ENCODE peak calls at places on chromosomes 12 and 14, in ten cellular contexts. One of them, this sample, is unnamed.

GRCh38 chr14:76918176-76918750 is 92.1 kb downstream of the LRRC74A start:
- DNase-seq in left ventricle myocardium inferior: peak
- DNase-seq in tibial artery: peak
- DNase-seq in AG10803: peak
- DNase-seq in right lobe of liver: peak
- DNase-seq in colonic mucosa: peak
- DNase-seq in choroid plexus epithelial cell: peak
- DNase-seq in cardiac muscle cell: no peak
- DNase-seq in CD8-positive, alpha-beta T cell: no peak
- DNase-seq in psoas muscle: peak
- DNase-seq in this sample: peak

GRCh38 chr12:113697646-113698504 is 226.2 kb upstream of the LHX5 start:
- DNase-seq in left ventricle myocardium inferior: no peak
- DNase-seq in tibial artery: no peak
- DNase-seq in AG10803: no peak
- DNase-seq in right lobe of liver: no peak
- DNase-seq in colonic mucosa: no peak
- DNase-seq in choroid plexus epithelial cell: no peak
- DNase-seq in cardiac muscle cell: no peak
- DNase-seq in CD8-positive, alpha-beta T cell: no peak
- DNase-seq in psoas muscle: no peak
- DNase-seq in this sample: peak

GRCh38 chr14:24052656-24053547 is 1.1 kb downstream of the CARMIL3 start:
- DNase-seq in left ventricle myocardium inferior: no peak
- DNase-seq in tibial artery: peak
- DNase-seq in AG10803: no peak
- DNase-seq in right lobe of liver: no peak
- DNase-seq in colonic mucosa: peak
- DNase-seq in choroid plexus epithelial cell: no peak
- DNase-seq in cardiac muscle cell: no peak
- DNase-seq in CD8-positive, alpha-beta T cell: peak
- DNase-seq in psoas muscle: no peak
- DNase-seq in this sample: no peak

GRCh38 chr14:90505531-90505930 is 108.7 kb downstream of the CALM1 start:
- DNase-seq in left ventricle myocardium inferior: no peak
- DNase-seq in tibial artery: no peak
- DNase-seq in AG10803: no peak
- DNase-seq in right lobe of liver: no peak
- DNase-seq in colonic mucosa: no peak
- DNase-seq in choroid plexus epithelial cell: no peak
- DNase-seq in cardiac muscle cell: no peak
- DNase-seq in CD8-positive, alpha-beta T cell: no peak
- DNase-seq in psoas muscle: no peak
- DNase-seq in this sample: no peak

GRCh38 chr12:26721800-26722199 is 111.2 kb downstream of the ITPR2 start:
- DNase-seq in left ventricle myocardium inferior: no peak
- DNase-seq in tibial artery: no peak
- DNase-seq in AG10803: no peak
- DNase-seq in right lobe of liver: no peak
- DNase-seq in colonic mucosa: no peak
- DNase-seq in choroid plexus epithelial cell: no peak
- DNase-seq in cardiac muscle cell: no peak
- DNase-seq in CD8-positive, alpha-beta T cell: no peak
- DNase-seq in psoas muscle: no peak
- DNase-seq in this sample: no peak

GRCh38 chr12:47814539-47815170 is 5.0 kb downstream of the HDAC7 start:
- DNase-seq in left ventricle myocardium inferior: no peak
- DNase-seq in tibial artery: no peak
- DNase-seq in AG10803: no peak
- DNase-seq in right lobe of liver: no peak
- DNase-seq in colonic mucosa: no peak
- DNase-seq in choroid plexus epithelial cell: no peak
- DNase-seq in cardiac muscle cell: no peak
- DNase-seq in CD8-positive, alpha-beta T cell: no peak
- DNase-seq in psoas muscle: no peak
- DNase-seq in this sample: no peak

GRCh38 chr14:81529391-81529790 is 4.3 kb downstream of the SEL1L start:
- DNase-seq in left ventricle myocardium inferior: no peak
- DNase-seq in tibial artery: no peak
- DNase-seq in AG10803: peak
- DNase-seq in right lobe of liver: no peak
- DNase-seq in colonic mucosa: no peak
- DNase-seq in choroid plexus epithelial cell: peak
- DNase-seq in cardiac muscle cell: no peak
- DNase-seq in CD8-positive, alpha-beta T cell: no peak
- DNase-seq in psoas muscle: no peak
- DNase-seq in this sample: no peak

GRCh38 chr12:98503343-98503592 is 12.1 kb upstream of the TMPO start:
- DNase-seq in left ventricle myocardium inferior: peak
- DNase-seq in tibial artery: peak
- DNase-seq in AG10803: peak
- DNase-seq in right lobe of liver: peak
- DNase-seq in colonic mucosa: peak
- DNase-seq in choroid plexus epithelial cell: peak
- DNase-seq in cardiac muscle cell: peak
- DNase-seq in CD8-positive, alpha-beta T cell: peak
- DNase-seq in psoas muscle: peak
- DNase-seq in this sample: peak

GRCh38 chr14:84646791-84647500 is 883.0 kb upstream of the FLRT2 start:
- DNase-seq in left ventricle myocardium inferior: no peak
- DNase-seq in tibial artery: no peak
- DNase-seq in AG10803: no peak
- DNase-seq in right lobe of liver: no peak
- DNase-seq in colonic mucosa: no peak
- DNase-seq in choroid plexus epithelial cell: peak
- DNase-seq in cardiac muscle cell: no peak
- DNase-seq in CD8-positive, alpha-beta T cell: no peak
- DNase-seq in psoas muscle: no peak
- DNase-seq in this sample: no peak

GRCh38 chr12:91877022-91877421 is 268.6 kb downstream of the BTG1 start:
- DNase-seq in left ventricle myocardium inferior: no peak
- DNase-seq in tibial artery: no peak
- DNase-seq in AG10803: peak
- DNase-seq in right lobe of liver: peak
- DNase-seq in colonic mucosa: peak
- DNase-seq in choroid plexus epithelial cell: peak
- DNase-seq in cardiac muscle cell: no peak
- DNase-seq in CD8-positive, alpha-beta T cell: peak
- DNase-seq in psoas muscle: peak
- DNase-seq in this sample: no peak

GRCh38 chr14:35631071-35631805 is 97.3 kb downstream of the INSM2 start:
- DNase-seq in left ventricle myocardium inferior: no peak
- DNase-seq in tibial artery: no peak
- DNase-seq in AG10803: no peak
- DNase-seq in right lobe of liver: no peak
- DNase-seq in colonic mucosa: no peak
- DNase-seq in choroid plexus epithelial cell: peak
- DNase-seq in cardiac muscle cell: no peak
- DNase-seq in CD8-positive, alpha-beta T cell: no peak
- DNase-seq in psoas muscle: no peak
- DNase-seq in this sample: no peak

GRCh38 chr12:48197549-48197966 is 5.5 kb downstream of the OR10AD1 start:
- DNase-seq in left ventricle myocardium inferior: no peak
- DNase-seq in tibial artery: no peak
- DNase-seq in AG10803: no peak
- DNase-seq in right lobe of liver: no peak
- DNase-seq in colonic mucosa: peak
- DNase-seq in choroid plexus epithelial cell: peak
- DNase-seq in cardiac muscle cell: no peak
- DNase-seq in CD8-positive, alpha-beta T cell: no peak
- DNase-seq in psoas muscle: no peak
- DNase-seq in this sample: no peak

GRCh38 chr14:40464531-40464930 is 1032.3 kb upstream of the FBXO33 start:
- DNase-seq in left ventricle myocardium inferior: no peak
- DNase-seq in tibial artery: no peak
- DNase-seq in AG10803: no peak
- DNase-seq in right lobe of liver: no peak
- DNase-seq in colonic mucosa: no peak
- DNase-seq in choroid plexus epithelial cell: no peak
- DNase-seq in cardiac muscle cell: no peak
- DNase-seq in CD8-positive, alpha-beta T cell: no peak
- DNase-seq in psoas muscle: no peak
- DNase-seq in this sample: no peak

GRCh38 chr14:100168515-100168914 is 9.1 kb upstream of the DEGS2 start:
- DNase-seq in left ventricle myocardium inferior: no peak
- DNase-seq in tibial artery: no peak
- DNase-seq in AG10803: no peak
- DNase-seq in right lobe of liver: no peak
- DNase-seq in colonic mucosa: no peak
- DNase-seq in choroid plexus epithelial cell: no peak
- DNase-seq in cardiac muscle cell: no peak
- DNase-seq in CD8-positive, alpha-beta T cell: no peak
- DNase-seq in psoas muscle: no peak
- DNase-seq in this sample: no peak

GRCh38 chr12:11894890-11895289 is 175.8 kb upstream of the BCL2L14 start:
- DNase-seq in left ventricle myocardium inferior: no peak
- DNase-seq in tibial artery: no peak
- DNase-seq in AG10803: no peak
- DNase-seq in right lobe of liver: no peak
- DNase-seq in colonic mucosa: no peak
- DNase-seq in choroid plexus epithelial cell: no peak
- DNase-seq in cardiac muscle cell: no peak
- DNase-seq in CD8-positive, alpha-beta T cell: no peak
- DNase-seq in psoas muscle: no peak
- DNase-seq in this sample: no peak

GRCh38 chr12:122336015-122336946 is 70.0 kb upstream of the VPS33A start:
- DNase-seq in left ventricle myocardium inferior: no peak
- DNase-seq in tibial artery: no peak
- DNase-seq in AG10803: peak
- DNase-seq in right lobe of liver: peak
- DNase-seq in colonic mucosa: no peak
- DNase-seq in choroid plexus epithelial cell: peak
- DNase-seq in cardiac muscle cell: peak
- DNase-seq in CD8-positive, alpha-beta T cell: peak
- DNase-seq in psoas muscle: no peak
- DNase-seq in this sample: no peak
- TF ChIP-seq CTCF in left ventricle myocardium inferior: peak
- TF ChIP-seq CTCF in tibial artery: peak
- TF ChIP-seq CTCF in AG10803: peak
- TF ChIP-seq CTCF in right lobe of liver: peak
- TF ChIP-seq CTCF in colonic mucosa: peak
- TF ChIP-seq CTCF in choroid plexus epithelial cell: peak
- TF ChIP-seq CTCF in cardiac muscle cell: peak
- TF ChIP-seq CTCF in CD8-positive, alpha-beta T cell: peak
- TF ChIP-seq CTCF in psoas muscle: peak
- TF ChIP-seq CTCF in this sample: peak

GRCh38 chr12:24894869-24895268 is 54.0 kb downstream of the BCAT1 start:
- DNase-seq in left ventricle myocardium inferior: no peak
- DNase-seq in tibial artery: no peak
- DNase-seq in AG10803: no peak
- DNase-seq in right lobe of liver: no peak
- DNase-seq in colonic mucosa: no peak
- DNase-seq in choroid plexus epithelial cell: no peak
- DNase-seq in cardiac muscle cell: no peak
- DNase-seq in CD8-positive, alpha-beta T cell: no peak
- DNase-seq in psoas muscle: no peak
- DNase-seq in this sample: no peak
- H3K4me3 ChIP-seq in left ventricle myocardium inferior: no peak
- H3K4me3 ChIP-seq in tibial artery: no peak
- H3K4me3 ChIP-seq in AG10803: no peak
- H3K4me3 ChIP-seq in right lobe of liver: no peak
- H3K4me3 ChIP-seq in colonic mucosa: no peak
- H3K4me3 ChIP-seq in choroid plexus epithelial cell: no peak
- H3K4me3 ChIP-seq in cardiac muscle cell: no peak
- H3K4me3 ChIP-seq in CD8-positive, alpha-beta T cell: no peak
- H3K4me3 ChIP-seq in psoas muscle: no peak
- H3K4me3 ChIP-seq in this sample: no peak

GRCh38 chr14:57530571-57530970 is 36.9 kb upstream of the CCDC198 start:
- DNase-seq in left ventricle myocardium inferior: no peak
- DNase-seq in tibial artery: no peak
- DNase-seq in AG10803: no peak
- DNase-seq in right lobe of liver: no peak
- DNase-seq in colonic mucosa: no peak
- DNase-seq in choroid plexus epithelial cell: no peak
- DNase-seq in cardiac muscle cell: no peak
- DNase-seq in CD8-positive, alpha-beta T cell: no peak
- DNase-seq in psoas muscle: no peak
- DNase-seq in this sample: no peak

DNA sequence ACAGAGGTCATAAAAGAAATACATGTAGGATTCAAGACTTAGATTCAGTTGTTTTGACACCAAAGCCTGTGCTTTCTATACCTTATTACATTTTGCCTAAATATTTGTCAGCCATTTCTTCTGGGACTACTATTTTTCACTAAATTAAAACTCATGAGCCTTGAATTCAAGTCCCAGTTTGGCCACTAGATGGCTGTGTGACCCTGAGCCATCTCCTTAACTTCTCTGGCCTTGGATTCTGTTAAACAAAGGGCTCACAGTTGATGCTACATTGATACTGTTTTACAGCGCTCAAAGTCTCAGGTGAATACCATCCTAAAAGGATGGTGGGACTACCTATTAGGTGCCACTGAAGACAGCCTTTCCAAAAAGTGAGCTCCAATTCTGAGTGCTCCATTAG is 39.6 kb upstream of the CCDC198 start:
- DNase-seq in left ventricle myocardium inferior: no peak
- DNase-seq in tibial artery: no peak
- DNase-seq in AG10803: peak
- DNase-seq in right lobe of liver: no peak
- DNase-seq in colonic mucosa: no peak
- DNase-seq in choroid plexus epithelial cell: peak
- DNase-seq in cardiac muscle cell: no peak
- DNase-seq in CD8-positive, alpha-beta T cell: no peak
- DNase-seq in psoas muscle: no peak
- DNase-seq in this sample: peak
- TF ChIP-seq CTCF in left ventricle myocardium inferior: peak
- TF ChIP-seq CTCF in tibial artery: peak
- TF ChIP-seq CTCF in AG10803: peak
- TF ChIP-seq CTCF in right lobe of liver: peak
- TF ChIP-seq CTCF in colonic mucosa: no peak
- TF ChIP-seq CTCF in choroid plexus epithelial cell: peak
- TF ChIP-seq CTCF in cardiac muscle cell: peak
- TF ChIP-seq CTCF in CD8-positive, alpha-beta T cell: no peak
- TF ChIP-seq CTCF in psoas muscle: peak
- TF ChIP-seq CTCF in this sample: peak

DNA sequence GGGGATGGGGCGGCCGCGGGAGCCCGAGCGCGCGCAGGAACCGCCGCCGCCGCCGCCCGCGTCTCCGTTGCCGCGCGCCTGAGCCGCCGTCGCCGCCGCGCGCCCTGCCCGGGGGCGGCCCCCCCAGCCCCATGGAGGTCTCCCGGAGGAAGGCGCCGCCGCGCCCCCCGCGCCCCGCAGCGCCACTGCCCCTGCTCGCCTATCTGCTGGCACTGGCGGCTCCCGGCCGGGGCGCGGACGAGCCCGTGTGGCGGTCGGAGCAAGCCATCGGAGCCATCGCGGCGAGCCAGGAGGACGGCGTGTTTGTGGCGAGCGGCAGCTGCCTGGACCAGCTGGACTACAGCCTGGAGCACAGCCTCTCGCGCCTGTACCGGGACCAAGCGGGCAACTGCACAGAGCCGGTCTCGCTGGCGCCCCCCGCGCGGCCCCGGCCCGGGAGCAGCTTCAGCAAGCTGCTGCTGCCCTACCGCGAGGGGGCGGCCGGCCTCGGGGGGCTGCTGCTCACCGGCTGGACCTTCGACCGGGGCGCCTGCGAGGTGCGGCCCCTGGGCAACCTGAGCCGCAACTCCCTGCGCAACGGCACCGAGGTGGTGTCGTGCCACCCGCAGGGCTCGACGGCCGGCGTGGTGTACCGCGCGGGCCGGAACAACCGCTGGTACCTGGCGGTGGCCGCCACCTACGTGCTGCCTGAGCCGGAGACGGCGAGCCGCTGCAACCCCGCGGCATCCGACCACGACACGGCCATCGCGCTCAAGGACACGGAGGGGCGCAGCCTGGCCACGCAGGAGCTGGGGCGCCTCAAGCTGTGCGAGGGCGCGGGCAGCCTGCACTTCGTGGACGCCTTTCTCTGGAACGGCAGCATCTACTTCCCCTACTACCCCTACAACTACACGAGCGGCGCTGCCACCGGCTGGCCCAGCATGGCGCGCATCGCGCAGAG is 734 bp downstream of the PLXNC1 start:
- DNase-seq in left ventricle myocardium inferior: peak
- DNase-seq in tibial artery: no peak
- DNase-seq in AG10803: peak
- DNase-seq in right lobe of liver: peak
- DNase-seq in colonic mucosa: peak
- DNase-seq in choroid plexus epithelial cell: peak
- DNase-seq in cardiac muscle cell: peak
- DNase-seq in CD8-positive, alpha-beta T cell: peak
- DNase-seq in psoas muscle: peak
- DNase-seq in this sample: no peak
- H3K4me3 ChIP-seq in left ventricle myocardium inferior: peak
- H3K4me3 ChIP-seq in tibial artery: peak
- H3K4me3 ChIP-seq in AG10803: peak
- H3K4me3 ChIP-seq in right lobe of liver: peak
- H3K4me3 ChIP-seq in colonic mucosa: peak
- H3K4me3 ChIP-seq in choroid plexus epithelial cell: peak
- H3K4me3 ChIP-seq in cardiac muscle cell: peak
- H3K4me3 ChIP-seq in CD8-positive, alpha-beta T cell: peak
- H3K4me3 ChIP-seq in psoas muscle: peak
- H3K4me3 ChIP-seq in this sample: no peak

This sample was measured in LNCaP clone FGC.